ENCODE peak calls at places on chromosomes 13 and 19, in ten cellular contexts. D is stromal cell of bone marrow; C is T-helper 17 cell; I is T-cell; T is stimulated activated CD4-positive, alpha-beta T cell treated with anti-CD3 and anti-CD28 coated beads, Interleukin-2, amount 100 ng/mL, for 48 hours; K is stimulated activated CD8-positive, alpha-beta memory T cell treated with anti-CD3 and anti-CD28 coated beads, Interleukin-15, amount 100 ng/mL, for 24 hours; H is fibroblast of the conjunctiva; E is astrocyte of the spinal cord; R is GOT3; Y is left ventricle myocardium inferior. L is an unnamed sample.

GRCh38 chr13:95643471-95643813 is 1.1 kb downstream of the DZIP1 start:
- DNase-seq in Y (no peak), D (no peak), T (no peak), K (no peak), H (no peak), C (no peak), I (no peak), R (no peak), E (peak), L (no peak)

GRCh38 chr19:13181747-13182388 is 31.7 kb downstream of the IER2 start:
- DNase-seq in C (no peak), T (no peak), R (no peak), E (peak), I (peak), K (no peak), D (no peak), Y (peak), H (no peak), L (no peak)

GRCh38 chr13:101829484-101829883 is 377.0 kb downstream of the ITGBL1 start:
- DNase-seq in K (no peak), R (no peak), C (no peak), E (no peak), H (no peak), D (no peak), T (no peak), I (no peak), Y (no peak), L (no peak)

GRCh38 chr19:39524495-39524894 is 8.2 kb downstream of the EID2B start:
- DNase-seq in T (no peak), H (no peak), E (no peak), Y (no peak), R (no peak), D (no peak), K (no peak), C (no peak), I (no peak), L (no peak)

GRCh38 chr19:34067861-34068271 is 104.4 kb upstream of the LSM14A start:
- DNase-seq in I (no peak), H (no peak), R (no peak), T (no peak), C (no peak), Y (no peak), D (peak), E (no peak), K (no peak), L (no peak)

GRCh38 chr19:27821418-27822018 is 1391.4 kb downstream of the UQCRFS1 start:
- DNase-seq in D (no peak), E (no peak), K (no peak), C (no peak), R (no peak), I (no peak), T (no peak), Y (no peak), H (no peak), L (no peak)

GRCh38 chr19:55352040-55352439 is 2.5 kb downstream of the COX6B2 start:
- DNase-seq in T (no peak), R (no peak), H (no peak), K (no peak), C (no peak), I (no peak), Y (no peak), E (no peak), D (no peak), L (no peak)

GRCh38 chr13:26758496-26759155 is 2.0 kb downstream of the GPR12 start:
- DNase-seq in K (no peak), H (no peak), R (no peak), C (no peak), Y (no peak), D (no peak), E (no peak), T (no peak), I (no peak), L (no peak)

GRCh38 chr13:52002361-52002760 is 8.9 kb downstream of the ATP7B start:
- DNase-seq in Y (no peak), T (no peak), D (no peak), I (no peak), C (no peak), E (no peak), K (no peak), H (no peak), R (no peak), L (no peak)

GRCh38 chr13:75986818-75987217 is 350.7 kb downstream of the LMO7 start:
- DNase-seq in I (no peak), T (no peak), K (no peak), Y (no peak), H (no peak), E (no peak), C (no peak), D (no peak), R (no peak), L (no peak)

GRCh38 chr13:113183450-113184129 is 24.9 kb downstream of the PCID2 start:
- DNase-seq in C (no peak), I (no peak), H (no peak), D (no peak), E (peak), K (no peak), Y (no peak), T (no peak), R (no peak), L (no peak)

L was measured in right atrium auricular region.